ENCODE peak calls at places on chromosomes 13 and 19, in seven cellular contexts. T is AG04450; C is thoracic aorta; A is transverse colon; F is CD4-positive, alpha-beta T cell; Z is upper lobe of right lung; V is lower lobe of right lung. P is an unnamed sample.

GRCh38 chr13:80341771-80342271 is 895 bp upstream of the SPRY2 start:
- DNase-seq in T (no peak), C (no peak), A (peak), F (no peak), Z (peak), V (peak), P (no peak)

GRCh38 chr13:113849981-113850721 is 13.7 kb downstream of the GAS6 start:
- DNase-seq in T (no peak), C (no peak), A (no peak), F (no peak), Z (no peak), V (no peak), P (no peak)

GRCh38 chr13:75704194-75704941 is 68.2 kb downstream of the LMO7 start:
- DNase-seq in T (peak), C (no peak), A (no peak), F (no peak), Z (no peak), V (no peak), P (no peak)

GRCh38 chr13:27954406-27954851 is 14.7 kb downstream of the CDX2 start:
- DNase-seq in T (no peak), C (no peak), A (peak), F (no peak), Z (peak), V (no peak), P (no peak)

GRCh38 chr13:31160857-31161582 is 684 bp downstream of the HSPH1 start:
- DNase-seq in T (peak), C (peak), A (peak), F (peak), Z (peak), V (peak), P (no peak)

GRCh38 chr13:35470671-35471465 is 5.6 kb downstream of the MAB21L1 start:
- DNase-seq in T (no peak), C (no peak), A (peak), F (no peak), Z (no peak), V (no peak), P (no peak)

GRCh38 chr13:90545070-90545840 is 802.2 kb upstream of the MIR17HG start:
- DNase-seq in T (no peak), C (no peak), A (no peak), F (no peak), Z (no peak), V (no peak), P (no peak)

GRCh38 chr19:31913103-31913710 is 432.2 kb upstream of the ZNF507 start:
- DNase-seq in T (no peak), C (no peak), A (no peak), F (no peak), Z (no peak), V (no peak), P (no peak)

GRCh38 chr13:85093808-85094207 is 705.4 kb downstream of the SLITRK6 start:
- DNase-seq in T (no peak), C (no peak), A (no peak), F (no peak), Z (no peak), V (no peak), P (no peak)

GRCh38 chr13:74103970-74104555 is 30.1 kb downstream of the KLF12 start:
- DNase-seq in T (no peak), C (no peak), A (no peak), F (no peak), Z (no peak), V (no peak), P (no peak)

GRCh38 chr13:34243396-34243795 is 425.4 kb downstream of the RFC3 start:
- DNase-seq in T (no peak), C (no peak), A (no peak), F (no peak), Z (no peak), V (no peak), P (no peak)

GRCh38 chr19:40217027-40217810 is 965 bp downstream of the TTC9B start:
- DNase-seq in T (no peak), C (no peak), A (peak), F (no peak), Z (peak), V (peak), P (no peak)

GRCh38 chr13:38914070-38914469 is 76.6 kb downstream of the STOML3 start:
- DNase-seq in T (no peak), C (no peak), A (no peak), F (no peak), Z (no peak), V (no peak), P (no peak)

GRCh38 chr13:71118779-71119364 is 748.1 kb downstream of the DACH1 start:
- DNase-seq in T (no peak), C (no peak), A (no peak), F (no peak), Z (no peak), V (no peak), P (no peak)

GRCh38 chr19:30303131-30303654 is 69.0 kb upstream of the ZNF536 start:
- DNase-seq in T (no peak), C (no peak), A (no peak), F (no peak), Z (no peak), V (no peak), P (no peak)

GRCh38 chr19:28293685-28294084 is 919.3 kb downstream of the UQCRFS1 start:
- DNase-seq in T (no peak), C (no peak), A (no peak), F (no peak), Z (no peak), V (no peak), P (no peak)

GRCh38 chr19:51138549-51138979 is 3.5 kb upstream of the SIGLEC7 start:
- DNase-seq in T (no peak), C (no peak), A (peak), F (no peak), Z (peak), V (peak), P (peak)

GRCh38 chr19:45670670-45671453 is 2.8 kb downstream of the GIPR start:
- DNase-seq in T (peak), C (no peak), A (peak), F (no peak), Z (peak), V (peak), P (no peak)

GRCh38 chr19:3108775-3109174 is 14.6 kb downstream of the GNA11 start:
- DNase-seq in T (peak), C (no peak), A (peak), F (peak), Z (no peak), V (peak), P (peak)
- TF ChIP-seq CTCF in T (peak), C (peak), A (peak), F (peak), Z (peak), V (peak), P (peak)

DNA sequence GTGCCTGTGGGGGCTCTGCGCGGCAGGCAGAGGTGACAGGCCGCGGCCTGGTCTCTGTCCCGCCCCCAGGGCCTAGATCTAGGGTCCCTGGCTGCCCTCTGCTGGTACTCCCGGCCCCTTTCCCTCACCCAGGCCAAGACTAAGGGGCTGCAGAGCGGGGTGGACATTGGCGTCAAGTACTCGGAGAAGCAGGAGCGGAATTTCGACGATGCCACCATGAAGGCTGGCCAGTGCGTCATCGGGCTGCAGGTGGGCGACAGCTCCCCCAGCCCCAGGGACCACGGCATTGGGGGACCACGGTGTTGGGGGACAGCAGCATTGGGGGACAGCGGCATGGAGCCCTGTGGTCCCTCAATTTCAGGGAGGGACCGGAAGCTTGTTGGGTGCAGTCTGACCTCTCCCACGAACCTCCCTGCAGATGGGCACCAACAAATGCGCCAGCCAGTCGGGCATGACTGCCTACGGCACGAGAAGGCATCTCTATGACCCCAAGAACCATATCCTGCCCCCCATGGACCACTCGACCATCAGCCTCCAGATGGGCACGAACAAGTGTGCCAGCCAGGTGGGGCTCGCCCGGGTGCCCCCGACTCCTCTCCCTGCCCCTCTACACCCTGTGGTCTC is 3.8 kb upstream of the ABCA7 start:
- DNase-seq in T (no peak), C (no peak), A (peak), F (no peak), Z (no peak), V (no peak), P (no peak)
- TF ChIP-seq CTCF in T (peak), C (no peak), A (no peak), F (no peak), Z (no peak), V (no peak), P (peak)

DNA sequence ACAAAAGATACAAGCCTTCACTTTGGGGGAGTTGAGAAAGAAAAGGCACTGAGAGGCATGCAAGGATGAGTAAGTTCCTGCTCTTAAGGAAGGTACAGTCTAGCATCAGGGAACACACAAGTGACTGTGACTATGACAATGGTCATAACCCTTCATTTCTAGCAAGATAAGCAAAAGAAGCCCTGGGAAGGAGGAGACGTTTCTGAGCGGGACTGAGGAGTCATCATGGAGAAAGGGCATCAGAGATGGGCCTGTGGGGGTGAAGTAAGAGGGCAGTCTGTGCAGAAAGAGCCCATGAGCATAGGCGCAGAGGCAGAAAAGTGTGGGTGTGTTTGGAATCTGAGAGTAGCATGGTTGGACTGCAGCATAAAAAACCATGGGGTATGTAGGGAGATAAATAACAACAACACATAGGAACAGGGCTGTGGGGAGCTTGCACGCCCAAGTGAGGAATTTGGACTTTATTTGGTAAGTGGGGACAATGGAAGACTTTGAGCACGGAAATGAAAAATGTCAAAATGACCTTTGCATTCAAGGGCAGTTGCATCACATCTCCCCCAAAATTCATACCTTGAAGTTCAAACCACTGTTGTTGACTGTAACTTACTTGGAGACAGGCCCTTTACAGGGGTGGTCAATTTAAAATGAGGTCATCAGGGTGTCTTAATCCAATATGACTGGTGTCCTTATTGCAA is 86.7 kb downstream of the MBNL2 start:
- DNase-seq in T (no peak), C (no peak), A (no peak), F (no peak), Z (no peak), V (no peak), P (no peak)
- TF ChIP-seq CTCF in T (no peak), C (no peak), A (no peak), F (no peak), Z (no peak), V (no peak), P (no peak)

GRCh38 chr19:55058781-55059610 is 4.0 kb downstream of the RDH13 start:
- DNase-seq in T (no peak), C (no peak), A (no peak), F (no peak), Z (no peak), V (no peak), P (no peak)
- TF ChIP-seq CTCF in T (no peak), C (no peak), A (no peak), F (no peak), Z (no peak), V (no peak), P (peak)

GRCh38 chr13:95614641-95615245 is 29.8 kb downstream of the DZIP1 start:
- DNase-seq in T (no peak), C (no peak), A (no peak), F (no peak), Z (no peak), V (no peak), P (no peak)
- TF ChIP-seq CTCF in T (no peak), C (no peak), A (no peak), F (no peak), Z (no peak), V (no peak), P (no peak)

GRCh38 chr19:18840288-18841260 is 8.8 kb downstream of the UPF1 start:
- DNase-seq in T (no peak), C (no peak), A (no peak), F (no peak), Z (no peak), V (no peak), P (no peak)

GRCh38 chr19:18843960-18844359 is 12.2 kb downstream of the UPF1 start:
- DNase-seq in T (no peak), C (no peak), A (no peak), F (no peak), Z (no peak), V (no peak), P (no peak)

GRCh38 chr19:18841400-18841799 is 9.6 kb downstream of the UPF1 start:
- DNase-seq in T (no peak), C (no peak), A (no peak), F (no peak), Z (no peak), V (no peak), P (no peak)

GRCh38 chr19:18842166-18842565 is 10.4 kb downstream of the UPF1 start:
- DNase-seq in T (no peak), C (no peak), A (no peak), F (no peak), Z (no peak), V (no peak), P (no peak)

DNA sequence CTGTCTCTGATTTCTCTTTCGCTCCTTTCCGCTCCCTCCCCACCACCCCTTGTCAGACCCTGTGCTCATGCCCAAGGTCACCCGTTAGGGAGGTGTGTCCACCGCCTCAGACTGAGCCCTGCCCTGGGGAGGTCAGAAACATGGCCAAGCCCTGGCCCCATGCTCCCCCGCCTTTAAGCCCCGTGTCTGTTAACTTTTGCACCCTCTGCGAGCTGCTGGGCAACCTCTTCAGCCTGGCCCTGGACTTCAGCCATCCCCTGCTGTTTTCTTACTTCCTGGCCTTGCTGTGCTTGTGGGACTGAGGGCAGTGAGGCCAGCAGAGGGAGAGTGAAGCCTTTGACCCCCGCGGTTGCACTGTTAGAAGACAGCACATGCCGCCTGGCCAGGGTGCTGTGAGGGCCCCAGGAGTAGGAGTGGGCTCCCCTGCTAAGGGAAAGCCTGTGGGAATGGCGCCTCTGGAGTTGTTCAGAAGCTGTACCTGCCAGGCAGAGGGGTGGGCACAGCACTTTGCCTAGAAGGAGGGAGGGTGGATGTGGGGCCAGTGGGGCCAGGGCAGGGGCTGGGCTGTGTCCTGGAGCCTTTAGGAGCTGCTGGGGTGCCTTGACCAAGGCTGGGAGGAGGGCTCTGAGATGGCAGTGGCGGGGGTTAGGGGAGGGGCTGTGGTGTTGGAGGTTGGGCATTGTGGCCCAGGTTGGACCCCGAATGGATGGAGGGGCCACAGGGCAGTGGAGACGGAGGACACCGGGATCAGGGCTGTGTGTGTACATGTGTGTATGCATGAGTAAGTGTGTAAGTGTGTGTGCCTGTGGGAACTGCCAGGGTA is 7.9 kb downstream of the UPF1 start:
- DNase-seq in T (no peak), C (no peak), A (no peak), F (no peak), Z (no peak), V (no peak), P (no peak)
- TF ChIP-seq CTCF in T (no peak), C (no peak), A (no peak), F (no peak), Z (no peak), V (no peak), P (no peak)

GRCh38 chr13:98447881-98448641 is 128.8 kb downstream of the STK24 start:
- DNase-seq in T (no peak), C (no peak), A (no peak), F (no peak), Z (peak), V (no peak), P (no peak)
- TF ChIP-seq CTCF in T (peak), C (no peak), A (peak), F (no peak), Z (peak), V (peak), P (peak)

P was measured in chondrocyte.